ENCODE peak calls at places on chromosomes 2 and 18, in four cellular contexts. S, W, P and C are unnamed samples.

GRCh38 chr2:5725794-5726463 is 33.7 kb downstream of the SOX11 start:
- DNase-seq in S (no peak), W (no peak), P (no peak), C (no peak)

GRCh38 chr2:98470851-98471255 is 26.2 kb downstream of the INPP4A start:
- DNase-seq in W (no peak), P (no peak), S (no peak), C (no peak)

GRCh38 chr2:42371621-42372473 is 10.8 kb upstream of the COX7A2L start:
- DNase-seq in W (no peak), P (no peak), S (no peak), C (no peak)

GRCh38 chr2:61451178-61451577 is 19.7 kb downstream of the USP34 start:
- DNase-seq in P (no peak), S (no peak), W (no peak), C (no peak)

GRCh38 chr2:96437512-96437911 is 67.6 kb downstream of the NEURL3 start:
- DNase-seq in W (no peak), P (no peak), S (peak), C (no peak)

GRCh38 chr18:59620381-59620780 is 76.8 kb downstream of the CCBE1 start:
- DNase-seq in W (no peak), P (no peak), S (no peak), C (no peak)

GRCh38 chr2:20569464-20570223 is 81.3 kb downstream of the HS1BP3 start:
- DNase-seq in P (no peak), S (no peak), W (no peak), C (no peak)

GRCh38 chr2:168601739-168602138 is 145.7 kb downstream of the CERS6 start:
- DNase-seq in W (no peak), P (no peak), S (no peak), C (no peak)

GRCh38 chr18:11529081-11529480 is 80.3 kb upstream of the SLC35G4 start:
- DNase-seq in P (no peak), W (no peak), S (no peak), C (no peak)

GRCh38 chr2:163205696-163206267 is 367.2 kb upstream of the KCNH7 start:
- DNase-seq in W (no peak), S (no peak), P (no peak), C (no peak)

GRCh38 chr2:95039410-95039809 is 13.9 kb downstream of the MAL start:
- DNase-seq in S (no peak), P (no peak), W (no peak), C (no peak)

GRCh38 chr18:76722224-76723061 is 99.9 kb upstream of the ZNF236 start:
- DNase-seq in S (no peak), W (no peak), P (no peak), C (no peak)

GRCh38 chr2:206127656-206128055 is 31.6 kb downstream of the NDUFS1 start:
- DNase-seq in P (no peak), S (no peak), W (no peak), C (no peak)

GRCh38 chr2:142980246-142981068 is 103.0 kb downstream of the KYNU start:
- DNase-seq in P (peak), W (no peak), S (no peak), C (peak)

GRCh38 chr2:26170795-26171194 is 2.1 kb upstream of the GAREM2 start:
- DNase-seq in W (no peak), S (no peak), P (no peak), C (no peak)

GRCh38 chr2:226664140-226664539 is 135.5 kb downstream of the IRS1 start:
- DNase-seq in W (no peak), S (no peak), P (no peak), C (no peak)